ENCODE peak calls at places on chromosome 21, in nine cellular contexts. F, Z, V, E, S, J, N, O and G are unnamed samples.
A peak's percentile ranks its signal among the peaks of the same experiment; 100 is the strongest.

GRCh38 chr21:31873696-31874599 is 1.1 kb downstream of the HUNK start:
- DNase-seq in F (peak; percentile 79), Z (peak; percentile 73), V (peak; percentile 58), E (peak; percentile 67), S (peak; percentile 18), J (peak; percentile 33), N (peak; percentile 36), O (no peak), G (peak; percentile 35)

GRCh38 chr21:26001356-26001755 is 169.2 kb downstream of the APP start:
- DNase-seq in F (peak; percentile 31), Z (no peak), V (no peak), E (no peak), S (no peak), J (no peak), N (no peak), O (no peak), G (no peak)

GRCh38 chr21:38525454-38525853 is 27.2 kb upstream of the ERG start:
- DNase-seq in F (no peak), Z (no peak), V (no peak), E (no peak), S (no peak), J (no peak), N (no peak), O (no peak), G (no peak)

GRCh38 chr21:17613242-17613676 is 558 bp upstream of the BTG3 start:
- DNase-seq in F (peak; percentile 41), Z (no peak), V (peak; percentile 34), E (peak; percentile 53), S (peak; percentile 40), J (no peak), N (no peak), O (no peak), G (peak; percentile 56)

GRCh38 chr21:40730051-40730760 is 116.8 kb downstream of the DSCAM start:
- DNase-seq in F (no peak), Z (no peak), V (no peak), E (no peak), S (no peak), J (no peak), N (no peak), O (no peak), G (no peak)

GRCh38 chr21:10272216-10272615 is 249.2 kb upstream of the TPTE start:
- DNase-seq in F (no peak), Z (no peak), V (no peak), E (peak; percentile 5), S (no peak), J (no peak), N (no peak), O (peak; percentile 11), G (peak; percentile 3)

GRCh38 chr21:36747815-36748381 is 49.0 kb downstream of the SIM2 start:
- DNase-seq in F (peak; percentile 54), Z (peak; percentile 85), V (peak; percentile 65), E (peak; percentile 68), S (peak; percentile 51), J (peak; percentile 62), N (no peak), O (no peak), G (peak; percentile 29)

GRCh38 chr21:21137986-21138385 is 139.8 kb downstream of the NCAM2 start:
- DNase-seq in F (no peak), Z (no peak), V (no peak), E (no peak), S (peak; percentile 15), J (no peak), N (no peak), O (peak; percentile 48), G (no peak)

GRCh38 chr21:43778469-43779335 is 2.6 kb upstream of the CSTB start:
- DNase-seq in F (peak; percentile 29), Z (peak; percentile 45), V (no peak), E (no peak), S (no peak), J (no peak), N (no peak), O (no peak), G (no peak)

GRCh38 chr21:38777521-38777920 is 28.2 kb upstream of the ETS2 start:
- DNase-seq in F (no peak), Z (no peak), V (no peak), E (no peak), S (no peak), J (no peak), N (no peak), O (no peak), G (no peak)

GRCh38 chr21:27649323-27649722 is 682.4 kb upstream of the ADAMTS5 start:
- DNase-seq in F (no peak), Z (no peak), V (no peak), E (peak; percentile 95), S (peak; percentile 81), J (no peak), N (no peak), O (peak; percentile 98), G (no peak)

GRCh38 chr21:31261759-31262158 is 82.3 kb downstream of the TIAM1 start:
- DNase-seq in F (no peak), Z (no peak), V (no peak), E (no peak), S (no peak), J (no peak), N (no peak), O (no peak), G (no peak)

GRCh38 chr21:41024341-41025056 is 143.5 kb upstream of the BACE2 start:
- DNase-seq in F (no peak), Z (no peak), V (no peak), E (no peak), S (no peak), J (no peak), N (no peak), O (peak; percentile 22), G (no peak)

GRCh38 chr21:44918581-44919033 is 2.1 kb downstream of the ITGB2 start:
- DNase-seq in F (no peak), Z (peak; percentile 90), V (no peak), E (no peak), S (no peak), J (no peak), N (no peak), O (no peak), G (no peak)

GRCh38 chr21:44921928-44922327 is 1.2 kb upstream of the ITGB2 start:
- DNase-seq in F (no peak), Z (no peak), V (no peak), E (no peak), S (no peak), J (no peak), N (no peak), O (no peak), G (no peak)

GRCh38 chr21:44919111-44919912 is 1.4 kb downstream of the ITGB2 start:
- DNase-seq in F (no peak), Z (no peak), V (no peak), E (peak; percentile 30), S (no peak), J (peak; percentile 22), N (no peak), O (no peak), G (no peak)

GRCh38 chr21:44919913-44920693 is 596 bp downstream of the ITGB2 start:
- DNase-seq in F (no peak), Z (peak; percentile 35), V (no peak), E (no peak), S (no peak), J (peak; percentile 10), N (no peak), O (no peak), G (no peak)

GRCh38 chr21:44920694-44921604 is at the start of gene ITGB2:
- DNase-seq in F (no peak), Z (peak; percentile 36), V (no peak), E (no peak), S (no peak), J (peak; percentile 56), N (no peak), O (no peak), G (peak; percentile 67)
- H3K4me1 ChIP-seq in F (no peaks in the 10 kb centered on the region), Z (peaks cover 6% of the 10 kb centered on the region), V (no peaks in the 10 kb centered on the region), E (peaks cover 14% of the 10 kb centered on the region), S (peaks cover 4% of the 10 kb centered on the region), J (peaks cover 6% of the 10 kb centered on the region), N (peaks cover 20% of the 10 kb centered on the region), O (peaks cover 21% of the 10 kb centered on the region), G (no peaks in the 10 kb centered on the region)

DNA sequence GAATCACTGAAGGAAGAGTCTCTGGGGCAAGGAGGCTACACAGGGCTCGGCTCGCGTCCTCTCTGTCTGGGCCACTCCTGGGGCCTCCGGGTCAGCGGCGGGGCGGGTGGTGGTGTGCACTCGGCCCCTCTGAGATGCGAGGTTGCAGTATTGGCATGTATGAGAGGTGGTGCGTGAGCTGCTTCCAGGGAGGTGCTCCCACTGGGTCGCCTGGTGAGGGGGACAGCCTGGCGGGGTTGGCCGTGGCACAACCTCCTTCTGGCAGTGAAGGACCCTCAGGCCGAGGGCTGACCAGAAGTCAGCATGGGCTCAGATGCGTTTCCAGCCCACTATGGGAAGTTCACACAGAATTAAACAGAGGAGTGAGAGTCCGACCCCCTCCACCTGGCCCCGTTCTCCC is 38.5 kb upstream of the COL18A1 start:
- DNase-seq in F (no peak), Z (no peak), V (no peak), E (no peak), S (no peak), J (no peak), N (no peak), O (no peak), G (no peak)
- H3K4me1 ChIP-seq in F (no peaks in the 10 kb centered on the region), Z (peaks cover 14% of the 10 kb centered on the region), V (peaks cover 61% of the 10 kb centered on the region), E (peaks cover 23% of the 10 kb centered on the region), S (peaks cover 18% of the 10 kb centered on the region), J (peaks cover 62% of the 10 kb centered on the region), N (peaks cover 61% of the 10 kb centered on the region), O (peaks cover 4% of the 10 kb centered on the region), G (peaks cover 28% of the 10 kb centered on the region)

DNA sequence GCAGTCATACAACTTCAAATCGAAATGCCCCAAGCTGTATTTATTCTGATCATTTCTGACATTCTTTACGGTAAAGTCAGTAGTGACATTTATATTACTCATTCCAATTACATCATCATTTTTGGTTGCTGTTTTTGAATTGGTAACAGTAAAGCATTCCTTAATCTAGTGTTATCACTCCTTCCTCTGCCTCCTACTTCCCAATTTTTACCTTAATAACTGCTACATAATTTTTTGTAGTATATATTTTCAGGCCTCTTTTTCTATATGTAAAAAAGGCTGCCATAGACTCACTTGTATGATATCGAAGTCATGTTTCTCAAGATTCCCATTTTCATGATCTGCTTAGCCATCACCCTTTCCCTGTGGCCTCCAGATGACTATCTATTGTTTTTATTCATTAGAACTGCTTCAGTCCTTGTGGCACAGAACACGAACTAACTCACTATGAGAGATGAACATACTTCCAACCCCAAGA is 167.2 kb downstream of the RUNX1 start:
- DNase-seq in F (peak; percentile 14), Z (no peak), V (no peak), E (peak; percentile 86), S (peak; percentile 76), J (no peak), N (no peak), O (peak; percentile 89), G (no peak)
- H3K4me1 ChIP-seq in F (peaks cover 6% of the 10 kb centered on the region), Z (peaks cover 19% of the 10 kb centered on the region), V (peaks cover 8% of the 10 kb centered on the region), E (peaks cover 61% of the 10 kb centered on the region), S (no peaks in the 10 kb centered on the region), J (peaks cover 14% of the 10 kb centered on the region), N (peaks cover 65% of the 10 kb centered on the region), O (peaks cover 37% of the 10 kb centered on the region), G (no peaks in the 10 kb centered on the region)

GRCh38 chr21:45325206-45326168 is 37.8 kb upstream of the POFUT2 start:
- DNase-seq in F (no peak), Z (no peak), V (peak; percentile 30), E (no peak), S (no peak), J (peak; percentile 13), N (no peak), O (no peak), G (no peak)
- H3K4me1 ChIP-seq in F (no peaks in the 10 kb centered on the region), Z (no peaks in the 10 kb centered on the region), V (peaks cover 52% of the 10 kb centered on the region), E (peaks cover 25% of the 10 kb centered on the region), S (peaks cover 7% of the 10 kb centered on the region), J (peaks cover 45% of the 10 kb centered on the region), N (peaks cover 87% of the 10 kb centered on the region), O (no peaks in the 10 kb centered on the region), G (no peaks in the 10 kb centered on the region)

GRCh38 chr21:34992736-34993135 is 56.4 kb downstream of the RUNX1 start:
- DNase-seq in F (no peak), Z (no peak), V (no peak), E (peak; percentile 81), S (peak; percentile 73), J (no peak), N (no peak), O (no peak), G (no peak)
- H3K4me1 ChIP-seq in F (no peaks in the 10 kb centered on the region), Z (no peaks in the 10 kb centered on the region), V (no peaks in the 10 kb centered on the region), E (peaks cover 52% of the 10 kb centered on the region), S (peaks cover 8% of the 10 kb centered on the region), J (peaks cover 12% of the 10 kb centered on the region), N (no peaks in the 10 kb centered on the region), O (no peaks in the 10 kb centered on the region), G (no peaks in the 10 kb centered on the region)